ENCODE peak calls at places on chromosomes 7 and 10, in eight cellular contexts. One of them, this sample, is unnamed.

GRCh38 chr7:132709971-132710567 is 133.8 kb upstream of the PLXNA4 start:
- DNase-seq in gastrocnemius medialis: no peak
- DNase-seq in amniotic stem cell: no peak
- DNase-seq in GM06990: no peak
- DNase-seq in EL: peak
- DNase-seq in GM04503: no peak
- DNase-seq in choroid plexus epithelial cell: peak
- DNase-seq in activated CD8-positive, alpha-beta memory T cell treated with anti-CD3 and anti-CD28 coated beads for 48 hours: no peak
- DNase-seq in this sample: no peak

GRCh38 chr10:58807631-58808024 is 295.0 kb downstream of the BICC1 start:
- DNase-seq in activated CD8-positive, alpha-beta memory T cell treated with anti-CD3 and anti-CD28 coated beads for 48 hours: no peak
- DNase-seq in GM06990: no peak
- DNase-seq in GM04503: peak
- DNase-seq in EL: peak
- DNase-seq in choroid plexus epithelial cell: peak
- DNase-seq in amniotic stem cell: no peak
- DNase-seq in gastrocnemius medialis: no peak
- DNase-seq in this sample: no peak

GRCh38 chr7:32218741-32219283 is 148.6 kb upstream of the PDE1C start:
- DNase-seq in choroid plexus epithelial cell: no peak
- DNase-seq in EL: no peak
- DNase-seq in amniotic stem cell: no peak
- DNase-seq in activated CD8-positive, alpha-beta memory T cell treated with anti-CD3 and anti-CD28 coated beads for 48 hours: no peak
- DNase-seq in gastrocnemius medialis: no peak
- DNase-seq in GM06990: no peak
- DNase-seq in GM04503: no peak
- DNase-seq in this sample: no peak

GRCh38 chr10:46169736-46170135 is 117.1 kb upstream of the ANTXRL start:
- DNase-seq in gastrocnemius medialis: no peak
- DNase-seq in choroid plexus epithelial cell: no peak
- DNase-seq in activated CD8-positive, alpha-beta memory T cell treated with anti-CD3 and anti-CD28 coated beads for 48 hours: no peak
- DNase-seq in GM04503: no peak
- DNase-seq in amniotic stem cell: no peak
- DNase-seq in GM06990: no peak
- DNase-seq in EL: no peak
- DNase-seq in this sample: no peak

GRCh38 chr10:65470986-65471385 is 1454.8 kb upstream of the LRRTM3 start:
- DNase-seq in gastrocnemius medialis: no peak
- DNase-seq in amniotic stem cell: no peak
- DNase-seq in GM06990: no peak
- DNase-seq in GM04503: no peak
- DNase-seq in EL: no peak
- DNase-seq in choroid plexus epithelial cell: no peak
- DNase-seq in activated CD8-positive, alpha-beta memory T cell treated with anti-CD3 and anti-CD28 coated beads for 48 hours: no peak
- DNase-seq in this sample: no peak

GRCh38 chr7:126370038-126370668 is 882.6 kb downstream of the GRM8 start:
- DNase-seq in choroid plexus epithelial cell: peak
- DNase-seq in EL: no peak
- DNase-seq in amniotic stem cell: no peak
- DNase-seq in GM06990: no peak
- DNase-seq in GM04503: no peak
- DNase-seq in activated CD8-positive, alpha-beta memory T cell treated with anti-CD3 and anti-CD28 coated beads for 48 hours: no peak
- DNase-seq in gastrocnemius medialis: no peak
- DNase-seq in this sample: no peak

GRCh38 chr7:29443552-29443951 is 120.1 kb upstream of the PRR15 start:
- DNase-seq in GM06990: no peak
- DNase-seq in amniotic stem cell: no peak
- DNase-seq in choroid plexus epithelial cell: no peak
- DNase-seq in GM04503: no peak
- DNase-seq in gastrocnemius medialis: no peak
- DNase-seq in activated CD8-positive, alpha-beta memory T cell treated with anti-CD3 and anti-CD28 coated beads for 48 hours: no peak
- DNase-seq in EL: no peak
- DNase-seq in this sample: no peak

GRCh38 chr10:114806572-114807391 is 14.8 kb upstream of the FHIP2A start:
- DNase-seq in GM04503: no peak
- DNase-seq in choroid plexus epithelial cell: peak
- DNase-seq in gastrocnemius medialis: no peak
- DNase-seq in GM06990: no peak
- DNase-seq in amniotic stem cell: no peak
- DNase-seq in EL: no peak
- DNase-seq in activated CD8-positive, alpha-beta memory T cell treated with anti-CD3 and anti-CD28 coated beads for 48 hours: no peak
- DNase-seq in this sample: no peak

GRCh38 chr10:120069700-120070099 is 177.2 kb downstream of the SEC23IP start:
- DNase-seq in GM06990: no peak
- DNase-seq in EL: no peak
- DNase-seq in choroid plexus epithelial cell: no peak
- DNase-seq in GM04503: no peak
- DNase-seq in amniotic stem cell: no peak
- DNase-seq in gastrocnemius medialis: no peak
- DNase-seq in activated CD8-positive, alpha-beta memory T cell treated with anti-CD3 and anti-CD28 coated beads for 48 hours: no peak
- DNase-seq in this sample: no peak

GRCh38 chr7:4806983-4807625 is 31.7 kb downstream of the AP5Z1 start:
- DNase-seq in activated CD8-positive, alpha-beta memory T cell treated with anti-CD3 and anti-CD28 coated beads for 48 hours: no peak
- DNase-seq in choroid plexus epithelial cell: no peak
- DNase-seq in gastrocnemius medialis: no peak
- DNase-seq in amniotic stem cell: no peak
- DNase-seq in GM04503: no peak
- DNase-seq in EL: no peak
- DNase-seq in GM06990: no peak
- DNase-seq in this sample: no peak

GRCh38 chr7:135238112-135238744 is 4.6 kb downstream of the STRA8 start:
- DNase-seq in GM04503: no peak
- DNase-seq in EL: no peak
- DNase-seq in gastrocnemius medialis: no peak
- DNase-seq in amniotic stem cell: no peak
- DNase-seq in GM06990: no peak
- DNase-seq in activated CD8-positive, alpha-beta memory T cell treated with anti-CD3 and anti-CD28 coated beads for 48 hours: no peak
- DNase-seq in choroid plexus epithelial cell: no peak
- DNase-seq in this sample: no peak

GRCh38 chr10:123331438-123331837 is 177.2 kb downstream of the BUB3 start:
- DNase-seq in activated CD8-positive, alpha-beta memory T cell treated with anti-CD3 and anti-CD28 coated beads for 48 hours: no peak
- DNase-seq in gastrocnemius medialis: no peak
- DNase-seq in GM06990: no peak
- DNase-seq in EL: peak
- DNase-seq in choroid plexus epithelial cell: peak
- DNase-seq in amniotic stem cell: no peak
- DNase-seq in GM04503: no peak
- DNase-seq in this sample: no peak

GRCh38 chr10:35792301-35792700 is 150.2 kb upstream of the FZD8 start:
- DNase-seq in EL: no peak
- DNase-seq in GM04503: no peak
- DNase-seq in gastrocnemius medialis: no peak
- DNase-seq in amniotic stem cell: no peak
- DNase-seq in activated CD8-positive, alpha-beta memory T cell treated with anti-CD3 and anti-CD28 coated beads for 48 hours: no peak
- DNase-seq in choroid plexus epithelial cell: peak
- DNase-seq in GM06990: no peak
- DNase-seq in this sample: no peak

GRCh38 chr10:34513636-34514035 is 301.5 kb downstream of the PARD3 start:
- DNase-seq in choroid plexus epithelial cell: no peak
- DNase-seq in EL: no peak
- DNase-seq in amniotic stem cell: no peak
- DNase-seq in activated CD8-positive, alpha-beta memory T cell treated with anti-CD3 and anti-CD28 coated beads for 48 hours: no peak
- DNase-seq in GM04503: no peak
- DNase-seq in gastrocnemius medialis: no peak
- DNase-seq in GM06990: no peak
- DNase-seq in this sample: no peak

GRCh38 chr7:75531359-75531821 is 39.3 kb downstream of the SPDYE5 start:
- DNase-seq in EL: peak
- DNase-seq in amniotic stem cell: no peak
- DNase-seq in GM04503: no peak
- DNase-seq in choroid plexus epithelial cell: peak
- DNase-seq in gastrocnemius medialis: peak
- DNase-seq in activated CD8-positive, alpha-beta memory T cell treated with anti-CD3 and anti-CD28 coated beads for 48 hours: no peak
- DNase-seq in GM06990: no peak
- DNase-seq in this sample: peak

GRCh38 chr10:55747244-55747643 is 613.8 kb downstream of the ZWINT start:
- DNase-seq in EL: no peak
- DNase-seq in GM04503: no peak
- DNase-seq in choroid plexus epithelial cell: no peak
- DNase-seq in amniotic stem cell: no peak
- DNase-seq in activated CD8-positive, alpha-beta memory T cell treated with anti-CD3 and anti-CD28 coated beads for 48 hours: no peak
- DNase-seq in gastrocnemius medialis: no peak
- DNase-seq in GM06990: no peak
- DNase-seq in this sample: no peak

GRCh38 chr7:41199136-41199535 is 503.8 kb downstream of the INHBA start:
- DNase-seq in choroid plexus epithelial cell: no peak
- DNase-seq in gastrocnemius medialis: no peak
- DNase-seq in EL: no peak
- DNase-seq in GM04503: no peak
- DNase-seq in activated CD8-positive, alpha-beta memory T cell treated with anti-CD3 and anti-CD28 coated beads for 48 hours: no peak
- DNase-seq in amniotic stem cell: no peak
- DNase-seq in GM06990: no peak
- DNase-seq in this sample: no peak

GRCh38 chr10:29392376-29393021 is 103.6 kb downstream of the LYZL1 start:
- DNase-seq in GM06990: no peak
- DNase-seq in EL: peak
- DNase-seq in GM04503: no peak
- DNase-seq in amniotic stem cell: peak
- DNase-seq in gastrocnemius medialis: no peak
- DNase-seq in choroid plexus epithelial cell: peak
- DNase-seq in activated CD8-positive, alpha-beta memory T cell treated with anti-CD3 and anti-CD28 coated beads for 48 hours: no peak
- DNase-seq in this sample: peak

GRCh38 chr10:97574374-97575100 is 2.0 kb downstream of the ANKRD2 start:
- DNase-seq in choroid plexus epithelial cell: peak
- DNase-seq in activated CD8-positive, alpha-beta memory T cell treated with anti-CD3 and anti-CD28 coated beads for 48 hours: no peak
- DNase-seq in GM06990: no peak
- DNase-seq in amniotic stem cell: peak
- DNase-seq in gastrocnemius medialis: peak
- DNase-seq in EL: peak
- DNase-seq in GM04503: peak
- DNase-seq in this sample: no peak

GRCh38 chr7:48004598-48004997 is 24.3 kb downstream of the SUN3 start:
- DNase-seq in EL: no peak
- DNase-seq in GM04503: no peak
- DNase-seq in gastrocnemius medialis: no peak
- DNase-seq in amniotic stem cell: no peak
- DNase-seq in activated CD8-positive, alpha-beta memory T cell treated with anti-CD3 and anti-CD28 coated beads for 48 hours: no peak
- DNase-seq in choroid plexus epithelial cell: no peak
- DNase-seq in GM06990: no peak
- DNase-seq in this sample: no peak

GRCh38 chr10:110207805-110208613 is 604 bp downstream of the MXI1 start:
- DNase-seq in GM06990: peak
- DNase-seq in GM04503: no peak
- DNase-seq in amniotic stem cell: no peak
- DNase-seq in choroid plexus epithelial cell: peak
- DNase-seq in gastrocnemius medialis: no peak
- DNase-seq in EL: peak
- DNase-seq in activated CD8-positive, alpha-beta memory T cell treated with anti-CD3 and anti-CD28 coated beads for 48 hours: no peak
- DNase-seq in this sample: no peak

GRCh38 chr7:34842782-34843181 is 184.8 kb downstream of the NPSR1 start:
- DNase-seq in amniotic stem cell: no peak
- DNase-seq in choroid plexus epithelial cell: peak
- DNase-seq in gastrocnemius medialis: no peak
- DNase-seq in GM06990: no peak
- DNase-seq in activated CD8-positive, alpha-beta memory T cell treated with anti-CD3 and anti-CD28 coated beads for 48 hours: no peak
- DNase-seq in EL: peak
- DNase-seq in GM04503: no peak
- DNase-seq in this sample: no peak

GRCh38 chr7:138257459-138258193 is 181.4 kb downstream of the AKR1D1 start:
- DNase-seq in choroid plexus epithelial cell: peak
- DNase-seq in activated CD8-positive, alpha-beta memory T cell treated with anti-CD3 and anti-CD28 coated beads for 48 hours: no peak
- DNase-seq in EL: no peak
- DNase-seq in GM04503: no peak
- DNase-seq in GM06990: no peak
- DNase-seq in gastrocnemius medialis: no peak
- DNase-seq in amniotic stem cell: no peak
- DNase-seq in this sample: no peak